ENCODE peak calls at places on chromosomes 5 and 9, in seven cellular contexts. U, Q, G, M, R, B and W are unnamed samples.

GRCh38 chr5:153267506-153267905 is 223.0 kb upstream of the GRIA1 start:
- DNase-seq in G (no peak), Q (no peak), B (no peak), M (no peak), R (no peak), U (no peak), W (no peak)

GRCh38 chr5:120055858-120056257 is 408.2 kb upstream of the PRR16 start:
- DNase-seq in U (no peak), M (no peak), R (no peak), Q (no peak), B (peak), G (peak), W (no peak)

GRCh38 chr5:181215997-181216982 is 6.8 kb upstream of the TRIM41 start:
- DNase-seq in B (no peak), G (no peak), M (no peak), Q (no peak), R (peak), U (peak), W (no peak)

GRCh38 chr9:112925058-112925641 is 34.5 kb upstream of the SLC46A2 start:
- DNase-seq in R (peak), Q (no peak), U (no peak), G (peak), M (no peak), B (peak), W (no peak)

GRCh38 chr9:84314306-84314705 is 26.3 kb downstream of the SLC28A3 start:
- DNase-seq in U (no peak), Q (no peak), B (no peak), R (no peak), M (no peak), G (no peak), W (no peak)

GRCh38 chr9:37710039-37710438 is 43.6 kb upstream of the TRMT10B start:
- DNase-seq in R (no peak), U (no peak), Q (no peak), B (no peak), G (no peak), M (no peak), W (no peak)

GRCh38 chr9:5578018-5578697 is 50.7 kb upstream of the RIC1 start:
- DNase-seq in B (no peak), G (peak), R (no peak), Q (no peak), U (no peak), M (no peak), W (no peak)

GRCh38 chr9:128360826-128361225 is 10.3 kb upstream of the URM1 start:
- DNase-seq in Q (no peak), M (no peak), B (no peak), U (no peak), G (no peak), R (no peak), W (no peak)

GRCh38 chr9:19641046-19641445 is 147.8 kb downstream of the SLC24A2 start:
- DNase-seq in B (peak), G (no peak), M (no peak), R (peak), Q (no peak), U (no peak), W (no peak)

GRCh38 chr5:137217599-137218200 is 281.4 kb downstream of the SPOCK1 start:
- DNase-seq in Q (no peak), G (peak), M (no peak), U (no peak), R (no peak), B (no peak), W (no peak)

GRCh38 chr5:95644351-95645042 is 2.1 kb upstream of the RFESD start:
- DNase-seq in R (peak), M (no peak), Q (no peak), U (peak), G (peak), B (peak), W (peak)

GRCh38 chr9:73038613-73039012 is 85.8 kb upstream of the ALDH1A1 start:
- DNase-seq in Q (no peak), R (peak), U (peak), G (peak), B (no peak), M (no peak), W (no peak)

GRCh38 chr5:112161392-112161748 is 257.7 kb downstream of the EPB41L4A start:
- DNase-seq in B (no peak), Q (no peak), R (no peak), M (no peak), U (no peak), G (no peak), W (no peak)

GRCh38 chr5:112165897-112166737 is 253.0 kb downstream of the EPB41L4A start:
- DNase-seq in B (no peak), R (peak), Q (no peak), U (no peak), G (no peak), M (no peak), W (no peak)

GRCh38 chr5:112165399-112165798 is 253.7 kb downstream of the EPB41L4A start:
- DNase-seq in B (no peak), Q (no peak), U (no peak), G (no peak), M (no peak), R (peak), W (no peak)

GRCh38 chr5:112160652-112161391 is 258.3 kb downstream of the EPB41L4A start:
- DNase-seq in B (peak), G (peak), R (peak), M (peak), U (peak), Q (peak), W (peak)

DNA sequence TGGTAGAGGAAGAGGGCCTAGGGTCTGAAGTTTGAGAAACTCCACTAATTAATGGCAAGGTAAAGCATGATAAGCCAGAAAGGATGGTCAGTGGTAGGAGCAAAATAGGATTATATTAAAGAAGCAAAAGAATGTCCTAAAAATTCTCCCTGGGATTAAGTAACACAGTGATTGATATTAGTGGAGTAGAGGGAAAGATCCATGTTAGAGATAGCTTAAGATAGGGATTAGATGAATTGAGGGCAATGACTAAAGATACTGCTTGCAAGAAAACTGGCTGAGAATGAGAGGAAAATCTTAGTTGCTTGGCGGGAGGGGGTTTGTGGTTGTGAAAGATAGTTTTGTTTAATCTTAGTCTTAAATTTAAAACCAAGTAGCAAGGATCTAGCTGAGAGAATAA is 255.6 kb downstream of the EPB41L4A start:
- DNase-seq in R (no peak), B (no peak), G (no peak), U (no peak), M (no peak), Q (no peak), W (no peak)
- H3K27ac ChIP-seq in R (peak), B (no peak), G (no peak), U (no peak), M (no peak), Q (no peak), W (no peak)

GRCh38 chr9:136204086-136204805 is 682 bp downstream of the LHX3 start:
- DNase-seq in G (no peak), R (no peak), B (no peak), M (no peak), U (no peak), Q (no peak), W (no peak)
- TF ChIP-seq CTCF in G (no peak), R (no peak), B (no peak), M (no peak), U (no peak), Q (no peak), W (no peak)

DNA sequence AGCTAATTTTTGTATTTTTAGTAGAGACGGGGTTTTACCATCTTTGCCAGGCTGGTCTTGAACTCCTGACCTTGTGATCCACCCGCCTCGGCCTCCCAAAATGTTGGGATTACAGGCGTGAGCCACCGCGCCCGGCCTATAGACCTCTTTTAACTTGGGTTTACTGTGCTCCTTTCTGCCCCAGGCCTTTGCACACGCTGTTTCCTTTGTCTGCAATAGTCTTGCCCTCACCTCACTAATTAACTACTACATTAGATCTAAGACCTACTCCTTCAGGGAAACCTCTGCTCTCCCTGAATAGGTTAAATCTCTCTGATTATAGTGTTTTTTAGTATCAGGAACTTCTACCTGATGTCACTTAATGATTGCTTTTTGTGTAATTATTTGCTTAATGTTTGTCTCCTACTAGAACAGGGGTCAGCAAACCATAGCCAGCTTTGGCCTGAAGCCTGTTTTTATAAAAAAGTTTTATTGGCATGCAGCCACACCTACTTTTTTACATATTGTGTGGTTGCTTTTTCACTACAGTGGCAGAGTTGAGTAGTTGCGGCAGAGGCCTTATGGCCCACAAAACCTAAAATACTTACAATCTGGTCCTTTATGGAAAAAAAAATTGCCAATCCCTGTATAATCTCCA is 31.2 kb upstream of the TLE1 start:
- DNase-seq in R (no peak), M (no peak), Q (no peak), G (no peak), U (no peak), B (no peak), W (no peak)
- H3K27ac ChIP-seq in R (no peak), M (no peak), Q (no peak), G (no peak), U (no peak), B (no peak), W (no peak)

GRCh38 chr5:135977375-135977928 is 22.7 kb upstream of the LECT2 start:
- DNase-seq in U (no peak), B (peak), R (peak), G (peak), M (no peak), Q (peak), W (peak)
- TF ChIP-seq CTCF in U (no peak), B (peak), R (peak), G (peak), M (no peak), Q (peak), W (no peak)

DNA sequence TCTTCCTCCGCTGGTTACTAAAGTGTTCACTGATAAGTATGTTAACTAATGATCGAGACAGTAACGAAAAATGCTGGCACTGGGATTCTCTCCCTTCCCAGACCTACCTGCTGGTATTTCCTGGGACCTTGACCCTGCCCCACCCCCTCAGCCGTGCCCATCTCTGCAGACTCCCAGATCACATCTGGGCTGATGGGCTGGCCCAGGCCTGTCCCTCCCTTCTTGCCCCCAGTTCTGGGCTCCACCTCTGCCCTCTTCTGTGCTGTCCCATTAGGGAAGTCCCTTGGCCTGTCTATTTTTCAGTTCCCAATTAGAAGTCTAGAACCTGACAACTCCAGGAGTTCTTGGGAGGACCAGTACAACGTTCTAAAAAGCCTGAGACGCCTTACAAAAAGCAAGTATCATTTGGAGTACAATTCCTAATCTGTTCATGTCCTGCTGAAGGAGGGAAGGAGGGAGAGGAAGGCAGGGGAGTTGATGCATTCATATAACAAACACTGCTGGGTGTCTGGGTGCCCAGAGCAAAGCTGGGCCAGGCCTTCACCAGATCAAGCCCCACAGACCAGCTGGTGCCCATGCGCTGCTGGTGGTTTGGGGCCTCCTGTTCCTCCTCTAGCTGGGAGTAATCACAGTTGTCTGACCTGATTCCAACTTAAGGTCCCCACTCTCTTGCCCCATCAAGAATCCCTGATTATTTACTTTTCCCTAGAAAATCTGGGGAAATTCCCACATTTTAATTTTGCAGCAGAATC is 47.1 kb downstream of the NEURL1B start:
- DNase-seq in B (no peak), R (no peak), G (no peak), M (no peak), Q (no peak), U (no peak), W (no peak)
- H3K27ac ChIP-seq in B (peak), R (no peak), G (no peak), M (peak), Q (no peak), U (no peak), W (no peak)